ENCODE peak calls at places on chromosomes 4 and X, in five cellular contexts. One of them, this sample, is unnamed. For H3K36me3, the result is how much of the 10 kb centered on the place peaks cover.

GRCh38 chr4:3822230-3822947 is 56.2 kb downstream of the ADRA2C start:
- DNase-seq in PC-3: no peak
- DNase-seq in IMR-90: no peak
- DNase-seq in hepatocyte: peak
- DNase-seq in endothelial cell of umbilical vein: no peak
- DNase-seq in this sample: no peak

GRCh38 chrX:37830371-37830770 is 17.0 kb downstream of the DYNLT3 start:
- DNase-seq in PC-3: no peak
- DNase-seq in IMR-90: peak
- DNase-seq in hepatocyte: no peak
- DNase-seq in endothelial cell of umbilical vein: no peak
- DNase-seq in this sample: no peak

GRCh38 chr4:139651282-139652194 is 14.1 kb upstream of the MGST2 start:
- DNase-seq in PC-3: peak
- DNase-seq in IMR-90: peak
- DNase-seq in hepatocyte: peak
- DNase-seq in endothelial cell of umbilical vein: peak
- DNase-seq in this sample: peak

GRCh38 chr4:156138781-156139280 is 185.2 kb upstream of the CTSO start:
- DNase-seq in PC-3: no peak
- DNase-seq in IMR-90: no peak
- DNase-seq in hepatocyte: no peak
- DNase-seq in endothelial cell of umbilical vein: no peak
- DNase-seq in this sample: peak

GRCh38 chr4:57499786-57500185 is 389.6 kb upstream of the IGFBP7 start:
- DNase-seq in PC-3: peak
- DNase-seq in IMR-90: no peak
- DNase-seq in hepatocyte: no peak
- DNase-seq in endothelial cell of umbilical vein: no peak
- DNase-seq in this sample: peak

GRCh38 chrX:37726346-37726745 is 40.8 kb downstream of the XK start:
- DNase-seq in PC-3: no peak
- DNase-seq in IMR-90: no peak
- DNase-seq in hepatocyte: no peak
- DNase-seq in endothelial cell of umbilical vein: no peak
- DNase-seq in this sample: no peak

GRCh38 chr4:78689224-78689623 is 86.9 kb upstream of the BMP2K start:
- DNase-seq in PC-3: no peak
- DNase-seq in IMR-90: peak
- DNase-seq in hepatocyte: no peak
- DNase-seq in endothelial cell of umbilical vein: no peak
- DNase-seq in this sample: peak

GRCh38 chr4:6834867-6835266 is 52.3 kb downstream of the KIAA0232 start:
- DNase-seq in PC-3: peak
- DNase-seq in IMR-90: peak
- DNase-seq in hepatocyte: no peak
- DNase-seq in endothelial cell of umbilical vein: no peak
- DNase-seq in this sample: peak

GRCh38 chrX:65587616-65588526 is 53.3 kb upstream of the LAS1L start:
- DNase-seq in PC-3: peak
- DNase-seq in IMR-90: peak
- DNase-seq in hepatocyte: peak
- DNase-seq in endothelial cell of umbilical vein: peak
- DNase-seq in this sample: peak

GRCh38 chr4:183390374-183390773 is 54.1 kb upstream of the CDKN2AIP start:
- DNase-seq in PC-3: no peak
- DNase-seq in IMR-90: no peak
- DNase-seq in hepatocyte: no peak
- DNase-seq in endothelial cell of umbilical vein: no peak
- DNase-seq in this sample: peak

DNA sequence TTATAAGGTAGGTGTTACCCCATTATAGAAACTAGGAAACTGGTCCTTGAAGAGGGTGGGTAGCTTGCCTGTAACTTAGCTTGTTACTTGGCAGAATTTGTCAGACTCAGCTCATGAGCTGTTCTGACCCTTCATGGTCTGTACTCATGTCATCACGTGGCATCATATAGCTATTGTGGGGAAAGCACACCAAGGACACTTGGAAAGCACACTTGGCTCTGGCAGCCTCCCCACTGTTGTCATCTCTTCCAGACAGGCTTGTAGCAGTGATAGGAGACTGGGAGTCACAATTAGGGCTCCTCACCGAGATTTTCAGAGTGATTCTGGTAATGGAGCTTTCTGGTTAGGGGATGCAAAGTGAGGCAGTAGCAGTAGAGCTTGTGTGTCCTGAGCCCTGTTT is 30.4 kb downstream of the ADH5 start:
- DNase-seq in PC-3: no peak
- DNase-seq in IMR-90: no peak
- DNase-seq in hepatocyte: no peak
- DNase-seq in endothelial cell of umbilical vein: no peak
- DNase-seq in this sample: no peak
- H3K36me3 ChIP-seq in PC-3: under half
- H3K36me3 ChIP-seq in IMR-90: under half
- H3K36me3 ChIP-seq in hepatocyte: under half
- H3K36me3 ChIP-seq in endothelial cell of umbilical vein: under half
- H3K36me3 ChIP-seq in this sample: under half

DNA sequence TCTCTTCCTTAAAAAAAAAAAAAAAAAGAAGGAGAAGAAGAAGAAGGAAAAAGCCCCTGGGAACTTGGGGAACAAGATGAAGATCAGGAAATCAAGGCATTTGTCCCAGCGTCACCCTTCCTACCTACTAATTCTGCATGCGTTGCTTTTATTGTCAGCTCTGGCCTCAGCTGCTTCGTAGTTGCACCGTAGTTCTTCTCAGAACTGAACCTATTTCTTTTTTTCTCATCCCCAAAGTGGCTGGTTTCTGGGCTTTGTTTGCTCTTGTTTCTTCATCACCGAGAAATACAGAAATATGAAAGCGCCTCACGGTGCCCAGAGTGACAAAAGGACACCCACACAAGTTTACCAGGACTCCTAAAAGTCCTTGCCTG is 891 bp downstream of the PRKG2 start:
- DNase-seq in PC-3: no peak
- DNase-seq in IMR-90: no peak
- DNase-seq in hepatocyte: no peak
- DNase-seq in endothelial cell of umbilical vein: no peak
- DNase-seq in this sample: no peak
- H3K4me2 ChIP-seq in PC-3: peak
- H3K4me2 ChIP-seq in IMR-90: peak
- H3K4me2 ChIP-seq in hepatocyte: peak
- H3K4me2 ChIP-seq in endothelial cell of umbilical vein: no peak
- H3K4me2 ChIP-seq in this sample: peak

GRCh38 chr4:169239236-169239905 is 31.4 kb downstream of the SH3RF1 start:
- DNase-seq in PC-3: no peak
- DNase-seq in IMR-90: peak
- DNase-seq in hepatocyte: no peak
- DNase-seq in endothelial cell of umbilical vein: no peak
- DNase-seq in this sample: no peak

GRCh38 chr4:169238445-169238844 is 32.3 kb downstream of the SH3RF1 start:
- DNase-seq in PC-3: peak
- DNase-seq in IMR-90: peak
- DNase-seq in hepatocyte: no peak
- DNase-seq in endothelial cell of umbilical vein: peak
- DNase-seq in this sample: peak

GRCh38 chr4:169243808-169244207 is 26.9 kb downstream of the SH3RF1 start:
- DNase-seq in PC-3: no peak
- DNase-seq in IMR-90: peak
- DNase-seq in hepatocyte: no peak
- DNase-seq in endothelial cell of umbilical vein: peak
- DNase-seq in this sample: peak

GRCh38 chr4:169244210-169244609 is 26.5 kb downstream of the SH3RF1 start:
- DNase-seq in PC-3: no peak
- DNase-seq in IMR-90: no peak
- DNase-seq in hepatocyte: no peak
- DNase-seq in endothelial cell of umbilical vein: peak
- DNase-seq in this sample: no peak

GRCh38 chr4:169241480-169241879 is 29.3 kb downstream of the SH3RF1 start:
- DNase-seq in PC-3: no peak
- DNase-seq in IMR-90: no peak
- DNase-seq in hepatocyte: no peak
- DNase-seq in endothelial cell of umbilical vein: no peak
- DNase-seq in this sample: no peak
- TF ChIP-seq CTCF in PC-3: no peak
- TF ChIP-seq CTCF in IMR-90: no peak
- TF ChIP-seq CTCF in hepatocyte: no peak
- TF ChIP-seq CTCF in endothelial cell of umbilical vein: no peak
- TF ChIP-seq CTCF in this sample: no peak

GRCh38 chr4:107777890-107778289 is 46.8 kb upstream of the SGMS2 start:
- DNase-seq in PC-3: no peak
- DNase-seq in IMR-90: no peak
- DNase-seq in hepatocyte: no peak
- DNase-seq in endothelial cell of umbilical vein: no peak
- DNase-seq in this sample: no peak
- H3K36me3 ChIP-seq in PC-3: under half
- H3K36me3 ChIP-seq in IMR-90: under half
- H3K36me3 ChIP-seq in hepatocyte: under half
- H3K36me3 ChIP-seq in endothelial cell of umbilical vein: under half
- H3K36me3 ChIP-seq in this sample: under half

DNA sequence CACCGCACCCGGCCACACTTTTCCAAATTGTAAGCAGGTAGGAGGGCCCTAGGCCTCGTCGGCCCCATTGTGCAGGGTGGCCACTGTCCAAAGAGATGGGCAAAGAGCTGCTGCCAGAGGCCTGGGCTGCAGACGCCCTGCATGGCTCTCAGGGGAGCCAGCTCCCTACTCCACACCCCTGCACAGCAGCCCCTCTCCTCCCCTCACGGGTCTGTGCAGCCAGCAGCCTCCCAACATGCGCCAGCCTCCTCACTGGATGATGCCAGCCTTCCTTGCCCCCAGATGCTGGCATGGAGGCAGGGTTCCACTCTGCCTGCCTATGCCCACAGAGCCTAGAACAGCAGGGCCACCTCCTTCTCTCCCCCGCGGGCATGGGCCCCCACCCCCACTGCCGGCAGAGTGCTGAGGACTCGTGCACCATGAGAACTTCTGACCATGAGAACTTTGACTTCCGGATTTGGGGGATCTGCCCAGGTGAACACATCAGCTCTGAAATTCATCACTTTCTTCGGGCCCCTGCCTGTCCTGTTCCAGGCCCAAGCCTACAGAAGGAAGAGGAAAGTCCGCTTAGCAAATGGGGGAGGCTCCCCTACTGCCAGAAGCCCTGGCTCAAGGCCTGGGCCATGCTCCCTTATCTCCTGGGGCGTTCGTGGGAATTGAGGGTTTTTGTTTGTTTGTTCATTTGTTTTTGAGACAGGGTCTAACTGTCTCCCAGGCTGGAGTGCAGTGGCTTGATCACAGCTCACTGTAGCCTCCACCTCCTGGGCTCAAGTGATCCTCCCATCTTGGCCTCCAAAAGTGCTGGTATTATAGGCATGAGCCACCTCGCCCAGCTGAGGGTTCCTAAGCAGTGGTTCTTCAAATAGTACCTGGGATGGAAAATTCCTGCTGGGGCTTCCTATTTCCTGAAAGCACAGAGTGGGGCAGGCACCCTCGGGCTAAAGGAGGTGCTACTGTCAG is 8.0 kb downstream of the IRAK1 start:
- DNase-seq in PC-3: no peak
- DNase-seq in IMR-90: no peak
- DNase-seq in hepatocyte: no peak
- DNase-seq in endothelial cell of umbilical vein: no peak
- DNase-seq in this sample: no peak
- H3K4me2 ChIP-seq in PC-3: no peak
- H3K4me2 ChIP-seq in IMR-90: no peak
- H3K4me2 ChIP-seq in hepatocyte: no peak
- H3K4me2 ChIP-seq in endothelial cell of umbilical vein: no peak
- H3K4me2 ChIP-seq in this sample: no peak

GRCh38 chr4:141134051-141134450 is 782 bp upstream of the RNF150 start:
- DNase-seq in PC-3: no peak
- DNase-seq in IMR-90: peak
- DNase-seq in hepatocyte: peak
- DNase-seq in endothelial cell of umbilical vein: no peak
- DNase-seq in this sample: no peak

GRCh38 chr4:141131738-141132688 is 1.3 kb downstream of the RNF150 start:
- DNase-seq in PC-3: no peak
- DNase-seq in IMR-90: peak
- DNase-seq in hepatocyte: peak
- DNase-seq in endothelial cell of umbilical vein: peak
- DNase-seq in this sample: peak

GRCh38 chr4:141133146-141134006 is at the start of gene RNF150:
- DNase-seq in PC-3: peak
- DNase-seq in IMR-90: peak
- DNase-seq in hepatocyte: peak
- DNase-seq in endothelial cell of umbilical vein: peak
- DNase-seq in this sample: peak

GRCh38 chr4:141132689-141133145 is 552 bp downstream of the RNF150 start:
- DNase-seq in PC-3: no peak
- DNase-seq in IMR-90: peak
- DNase-seq in hepatocyte: peak
- DNase-seq in endothelial cell of umbilical vein: no peak
- DNase-seq in this sample: no peak

GRCh38 chr4:141134586-141134985 is 1.3 kb upstream of the RNF150 start:
- DNase-seq in PC-3: no peak
- DNase-seq in IMR-90: no peak
- DNase-seq in hepatocyte: no peak
- DNase-seq in endothelial cell of umbilical vein: no peak
- DNase-seq in this sample: no peak
- TF ChIP-seq CTCF in PC-3: no peak
- TF ChIP-seq CTCF in IMR-90: no peak
- TF ChIP-seq CTCF in hepatocyte: no peak
- TF ChIP-seq CTCF in endothelial cell of umbilical vein: no peak
- TF ChIP-seq CTCF in this sample: no peak